ENCODE peak calls at places on chromosomes 7 and 10, in six cellular contexts. R, B, P, I, D and F are unnamed samples.

GRCh38 chr7:74174606-74175082 is 488 bp downstream of the EIF4H start:
- DNase-seq in B (peak), P (no peak), R (no peak), I (peak), D (no peak), F (peak)

GRCh38 chr7:3552499-3552898 is 251.4 kb downstream of the SDK1 start:
- DNase-seq in D (no peak), I (no peak), B (no peak), P (no peak), R (no peak), F (no peak)

GRCh38 chr7:37193087-37193774 is 255.4 kb downstream of the ELMO1 start:
- DNase-seq in B (no peak), I (no peak), D (no peak), R (no peak), P (no peak), F (no peak)

GRCh38 chr10:131920151-131920550 is 19.3 kb downstream of the PPP2R2D start:
- DNase-seq in R (no peak), I (no peak), B (no peak), P (no peak), D (no peak), F (no peak)

GRCh38 chr7:81233208-81233940 is 314.5 kb upstream of the SEMA3C start:
- DNase-seq in B (no peak), R (no peak), P (no peak), D (no peak), I (no peak), F (no peak)

GRCh38 chr7:148142660-148143248 is 447.8 kb upstream of the C7orf33 start:
- DNase-seq in R (no peak), B (peak), D (no peak), I (peak), P (no peak), F (no peak)

GRCh38 chr10:117224036-117224430 is 16.9 kb upstream of the SLC18A2 start:
- DNase-seq in P (no peak), D (no peak), B (no peak), I (no peak), R (no peak), F (no peak)

GRCh38 chr7:105149827-105150226 is 135.8 kb downstream of the KMT2E start:
- DNase-seq in D (no peak), P (no peak), R (no peak), I (no peak), B (no peak), F (no peak)

GRCh38 chr10:86225098-86225782 is 141.4 kb downstream of the GRID1 start:
- DNase-seq in I (no peak), B (no peak), R (no peak), D (no peak), P (no peak), F (no peak)

GRCh38 chr10:119208553-119208940 is 1.2 kb downstream of the GRK5 start:
- DNase-seq in P (no peak), R (no peak), D (no peak), I (no peak), B (no peak), F (no peak)

GRCh38 chr7:70799841-70800405 is 332.0 kb upstream of the GALNT17 start:
- DNase-seq in P (no peak), D (no peak), B (no peak), I (no peak), R (peak), F (no peak)

GRCh38 chr10:17074548-17074860 is 55.1 kb downstream of the CUBN start:
- DNase-seq in R (no peak), D (no peak), I (no peak), P (no peak), B (no peak), F (no peak)

GRCh38 chr10:109475704-109476103 is 447.6 kb downstream of the XPNPEP1 start:
- DNase-seq in P (no peak), B (no peak), I (no peak), R (no peak), D (no peak), F (no peak)

GRCh38 chr7:149310113-149310836 is 48.3 kb downstream of the ZNF783 start:
- DNase-seq in R (peak), D (peak), P (no peak), I (peak), B (peak), F (no peak)

GRCh38 chr7:127870231-127870907 is 160.9 kb downstream of the LRRC4 start:
- DNase-seq in B (no peak), D (no peak), R (no peak), P (no peak), I (no peak), F (no peak)

GRCh38 chr7:116807011-116807560 is 55.3 kb upstream of the CAPZA2 start:
- DNase-seq in P (no peak), I (no peak), B (no peak), D (no peak), R (no peak), F (no peak)

GRCh38 chr7:116804459-116804858 is 57.9 kb upstream of the CAPZA2 start:
- DNase-seq in R (no peak), B (no peak), I (peak), D (no peak), P (no peak), F (no peak)

GRCh38 chr7:116806046-116806944 is 56.1 kb upstream of the CAPZA2 start:
- DNase-seq in D (no peak), P (no peak), B (no peak), R (no peak), I (peak), F (no peak)

GRCh38 chr7:116802784-116803183 is 59.6 kb upstream of the CAPZA2 start:
- DNase-seq in P (no peak), B (peak), D (no peak), I (peak), R (peak), F (no peak)

DNA sequence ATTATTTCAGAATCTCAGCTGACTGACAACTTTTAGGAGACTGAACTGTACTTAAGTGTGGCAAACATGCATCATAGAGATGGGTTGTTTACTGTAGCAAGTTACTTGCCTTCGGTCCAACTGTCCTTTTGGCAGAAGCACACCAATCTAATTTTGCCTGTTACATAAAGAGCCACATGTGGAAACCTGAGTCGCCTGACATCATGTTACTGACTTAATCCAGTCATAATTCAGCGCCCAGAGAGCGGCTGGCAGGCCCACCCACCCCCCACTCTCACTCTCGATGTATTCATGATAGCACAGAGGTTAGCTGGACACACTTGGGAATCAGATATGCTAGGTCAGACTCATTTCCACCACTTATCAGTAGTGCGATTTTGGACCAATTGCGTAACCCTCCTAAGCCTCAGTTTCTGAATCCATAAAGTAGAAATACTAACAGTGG is 57.3 kb upstream of the CAPZA2 start:
- DNase-seq in P (no peak), B (no peak), R (no peak), D (no peak), I (peak), F (no peak)
- TF ChIP-seq TAF1 in P (no peak), B (no peak), R (no peak), D (no peak), I (peak), F (no peak)

GRCh38 chr10:12712284-12712983 is 289.1 kb downstream of the CCDC3 start:
- DNase-seq in D (no peak), R (no peak), I (no peak), P (no peak), B (no peak), F (no peak)

GRCh38 chr10:12710157-12710556 is 291.4 kb downstream of the CCDC3 start:
- DNase-seq in D (no peak), I (no peak), B (no peak), P (no peak), R (no peak), F (no peak)

GRCh38 chr10:12709516-12709915 is 292.0 kb downstream of the CCDC3 start:
- DNase-seq in P (no peak), R (no peak), I (no peak), D (no peak), B (no peak), F (no peak)

GRCh38 chr10:12711344-12711708 is 290.2 kb downstream of the CCDC3 start:
- DNase-seq in D (no peak), P (no peak), I (no peak), R (no peak), B (no peak), F (no peak)

GRCh38 chr10:12710594-12711343 is 290.7 kb downstream of the CCDC3 start:
- DNase-seq in P (peak), I (peak), D (peak), B (peak), R (peak), F (peak)
- TF ChIP-seq POLR2AphosphoS5 in P (no peak), I (no peak), D (no peak), B (no peak), R (no peak), F (no peak)

GRCh38 chr10:102853944-102854694 is at the start of gene BORCS7:
- DNase-seq in B (peak), D (peak), P (peak), I (peak), R (peak), F (peak)
- TF ChIP-seq POLR2A in B (peak), D (peak), P (peak), I (peak), R (peak), F (peak)

DNA sequence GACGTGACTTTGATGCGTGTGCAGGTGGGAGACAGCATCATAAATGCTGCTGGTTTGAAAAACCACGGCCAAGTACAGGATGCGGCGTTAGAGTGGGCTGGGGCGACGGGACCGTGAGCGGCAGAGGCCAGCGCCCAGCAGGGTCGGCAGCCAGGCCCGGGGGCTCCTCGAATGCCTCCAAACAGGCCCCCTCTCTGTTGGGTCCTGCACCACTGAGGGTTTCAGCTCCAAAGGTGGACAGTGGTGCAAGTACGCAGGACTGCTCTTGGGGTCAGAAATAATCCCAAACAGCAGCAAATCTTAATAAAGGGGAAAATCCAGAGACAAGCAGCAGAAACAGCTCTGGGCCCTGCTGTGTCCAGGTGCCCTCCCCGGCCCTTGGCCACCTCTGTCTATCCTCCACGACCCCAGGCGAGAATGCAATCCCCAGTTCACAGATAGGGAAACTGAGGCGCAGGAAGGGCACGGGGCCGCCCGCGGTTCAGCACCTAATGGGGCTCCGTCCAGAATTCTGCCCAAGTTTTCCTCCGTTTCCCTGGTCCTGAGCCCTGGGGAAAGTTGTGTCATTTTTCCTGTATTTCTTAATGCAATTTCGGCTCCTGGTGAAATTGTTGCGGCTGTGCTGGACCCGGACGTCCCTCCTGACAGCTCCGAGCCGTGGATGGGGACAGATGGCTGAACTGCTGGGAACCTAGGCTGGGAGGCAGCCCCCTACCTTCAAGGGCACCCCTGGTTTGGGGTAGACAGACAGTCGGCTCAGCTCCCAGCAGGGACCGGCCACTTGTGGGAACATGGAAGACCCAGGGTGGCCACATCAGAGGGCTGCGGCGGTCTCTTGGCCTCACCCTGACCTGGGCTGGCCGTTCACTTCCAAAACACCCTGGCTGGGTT is 97.4 kb downstream of the FOXL3 start:
- DNase-seq in D (no peak), B (no peak), P (no peak), R (no peak), I (no peak), F (no peak)
- TF ChIP-seq TAF1 in D (no peak), B (no peak), P (no peak), R (no peak), I (no peak), F (no peak)

GRCh38 chr7:47953822-47954221 is 5.6 kb upstream of the PKD1L1 start:
- DNase-seq in R (no peak), P (no peak), I (no peak), D (no peak), B (no peak), F (no peak)
- TF ChIP-seq POLR2AphosphoS5 in R (no peak), P (no peak), I (no peak), D (no peak), B (no peak), F (no peak)

GRCh38 chr7:33903770-33904679 is 1.3 kb upstream of the BMPER start:
- DNase-seq in R (no peak), I (peak), P (peak), D (no peak), B (peak), F (no peak)
- TF ChIP-seq POLR2A in R (no peak), I (no peak), P (no peak), D (no peak), B (no peak), F (no peak)

DNA sequence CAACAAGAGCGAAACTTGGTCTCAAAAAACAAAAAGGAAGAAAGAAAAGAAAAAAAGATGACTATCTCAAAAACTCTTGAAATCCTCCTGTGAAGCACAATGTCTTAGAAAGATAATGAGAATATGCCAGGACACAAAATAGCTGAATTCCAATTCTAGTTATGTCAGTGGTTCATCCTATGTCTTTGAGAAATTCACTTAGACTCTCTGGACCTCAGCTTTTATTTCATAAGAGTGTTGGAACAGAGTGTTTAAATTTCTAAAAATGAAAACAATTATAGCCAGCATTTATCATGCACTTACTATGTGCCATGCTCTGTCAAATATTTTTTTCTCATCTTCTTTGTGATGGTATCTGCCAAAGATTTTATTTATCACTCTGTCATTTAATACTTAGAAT is 13.3 kb upstream of the HYCC1 start:
- DNase-seq in I (no peak), R (no peak), B (no peak), P (no peak), D (no peak), F (no peak)
- TF ChIP-seq TAF1 in I (no peak), R (no peak), B (no peak), P (no peak), D (no peak), F (no peak)

DNA sequence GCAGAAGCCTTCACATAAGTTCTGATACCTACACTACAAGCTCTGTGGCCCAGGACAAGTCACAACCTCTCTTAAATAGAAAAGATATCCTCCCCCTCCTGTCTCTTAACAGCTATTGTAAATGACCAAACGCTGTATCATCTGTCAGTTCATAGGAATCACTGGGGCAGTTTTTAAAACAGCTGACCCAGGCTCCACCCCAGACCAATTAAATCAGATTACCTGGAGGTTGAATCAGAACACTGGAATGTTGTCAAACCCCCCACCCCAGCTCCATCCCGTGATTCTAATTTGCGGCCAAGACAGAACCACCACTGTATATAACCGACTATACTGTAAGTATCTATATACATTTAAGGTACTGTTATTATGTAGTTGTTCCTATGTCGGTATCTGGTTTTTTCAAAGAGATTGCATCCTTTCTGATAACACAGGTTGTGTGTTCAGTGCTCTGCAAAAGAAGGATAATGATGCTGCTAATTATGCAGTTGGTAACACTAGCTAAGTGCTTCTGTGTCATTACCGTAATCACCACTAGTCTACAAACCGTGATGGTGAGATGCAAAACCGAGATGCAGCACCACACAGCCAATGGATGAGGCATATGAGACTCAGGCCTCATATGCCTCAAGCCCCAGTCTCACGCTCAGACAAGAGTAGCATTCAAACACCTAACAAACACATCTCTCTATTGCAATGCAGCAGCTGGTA is 47.4 kb downstream of the TNS3 start:
- DNase-seq in D (no peak), R (peak), I (no peak), B (no peak), P (no peak), F (no peak)
- TF ChIP-seq POLR2AphosphoS5 in D (no peak), R (no peak), I (no peak), B (no peak), P (no peak), F (no peak)

DNA sequence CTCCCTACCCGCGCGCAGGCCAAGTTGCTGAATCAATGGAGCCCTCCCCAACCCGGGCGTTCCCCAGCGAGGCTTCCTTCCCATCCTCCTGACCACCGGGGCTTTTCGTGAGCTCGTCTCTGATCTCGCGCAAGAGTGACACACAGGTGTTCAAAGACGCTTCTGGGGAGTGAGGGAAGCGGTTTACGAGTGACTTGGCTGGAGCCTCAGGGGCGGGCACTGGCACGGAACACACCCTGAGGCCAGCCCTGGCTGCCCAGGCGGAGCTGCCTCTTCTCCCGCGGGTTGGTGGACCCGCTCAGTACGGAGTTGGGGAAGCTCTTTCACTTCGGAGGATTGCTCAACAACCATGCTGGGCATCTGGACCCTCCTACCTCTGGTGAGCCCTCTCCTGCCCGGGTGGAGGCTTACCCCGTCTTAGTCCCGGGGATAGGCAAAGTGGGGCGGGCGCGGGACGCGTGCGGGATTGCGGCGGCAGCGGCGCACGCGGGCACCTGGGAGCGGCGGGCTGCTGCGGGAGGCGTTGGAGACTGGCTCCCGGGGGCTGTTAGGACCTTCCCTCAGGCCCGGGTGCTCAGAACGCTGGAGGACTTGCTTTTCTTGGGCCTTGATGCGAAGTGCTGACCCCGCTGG is at the start of gene FAS:
- DNase-seq in B (no peak), P (peak), R (no peak), D (peak), I (peak), F (peak)
- TF ChIP-seq POLR2A in B (peak), P (no peak), R (no peak), D (peak), I (no peak), F (peak)

DNA sequence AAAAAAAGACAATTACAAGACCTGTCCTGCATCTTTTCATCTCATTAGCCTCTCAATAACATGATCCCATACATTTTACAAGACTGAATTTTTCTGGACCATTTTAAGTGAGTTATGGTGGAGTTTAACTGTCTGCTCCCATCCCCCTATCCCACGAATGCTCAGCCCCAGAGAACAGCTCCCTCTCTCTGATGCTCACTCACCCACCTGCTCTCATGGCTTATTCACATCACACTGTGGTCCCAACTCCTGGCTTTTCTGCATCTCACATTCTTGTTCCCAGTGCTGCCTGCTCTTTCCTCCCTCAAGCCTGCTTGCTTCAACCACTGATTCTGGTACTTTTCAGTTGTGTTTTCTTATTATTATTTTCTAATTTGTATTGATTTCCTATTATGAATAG is 20.4 kb upstream of the CCSER2 start:
- DNase-seq in P (no peak), B (no peak), D (no peak), I (no peak), R (no peak), F (no peak)
- TF ChIP-seq TAF1 in P (no peak), B (no peak), D (no peak), I (no peak), R (no peak), F (no peak)